ENCODE peak calls at places on chromosomes 2 and 18, in five cellular contexts. J, C, Z, V and N are unnamed samples.

GRCh38 chr2:74099835-74100234 is 47.9 kb downstream of the BOLA3 start:
- DNase-seq in J (no peak), C (no peak), Z (no peak), V (no peak), N (no peak)

GRCh38 chr2:158998486-158999248 is 30.2 kb downstream of the TANC1 start:
- DNase-seq in J (no peak), C (no peak), Z (peak; percentile 86), V (no peak), N (no peak)

GRCh38 chr18:79564441-79564840 is 115.2 kb upstream of the CTDP1 start:
- DNase-seq in J (no peak), C (no peak), Z (no peak), V (no peak), N (no peak)

GRCh38 chr2:10765461-10765860 is 44.0 kb downstream of the ATP6V1C2 start:
- DNase-seq in J (peak; percentile 42), C (no peak), Z (no peak), V (no peak), N (peak; percentile 41)

GRCh38 chr2:16608661-16609643 is 56.7 kb downstream of the CYRIA start:
- DNase-seq in J (peak; percentile 32), C (peak; percentile 99), Z (peak; percentile 67), V (peak; percentile 16), N (peak; percentile 80)

GRCh38 chr2:184326076-184326475 is 272.3 kb upstream of the ZNF804A start:
- DNase-seq in J (no peak), C (no peak), Z (no peak), V (no peak), N (no peak)

GRCh38 chr2:191165190-191165643 is 14.4 kb upstream of the STAT4 start:
- DNase-seq in J (peak; percentile 36), C (no peak), Z (peak; percentile 23), V (no peak), N (peak; percentile 20)

GRCh38 chr2:191299866-191300265 is 54.7 kb downstream of the MYO1B start:
- DNase-seq in J (no peak), C (no peak), Z (no peak), V (no peak), N (no peak)

GRCh38 chr2:48755473-48755872 is at the start of gene LHCGR:
- DNase-seq in J (no peak), C (peak; percentile 65), Z (no peak), V (no peak), N (no peak)

GRCh38 chr2:218876562-218877219 is 4.0 kb upstream of the WNT10A start:
- DNase-seq in J (peak; percentile 59), C (peak; percentile 90), Z (peak; percentile 82), V (peak; percentile 56), N (peak; percentile 57)

GRCh38 chr2:119679846-119680245 is 845 bp downstream of the TMEM177 start:
- DNase-seq in J (no peak), C (no peak), Z (no peak), V (no peak), N (no peak)

GRCh38 chr2:102463160-102463559 is 9.9 kb upstream of the SLC9A4 start:
- DNase-seq in J (no peak), C (no peak), Z (no peak), V (no peak), N (no peak)

GRCh38 chr18:49368876-49369440 is 91.5 kb downstream of the DYM start:
- DNase-seq in J (no peak), C (no peak), Z (peak; percentile 52), V (no peak), N (no peak)

GRCh38 chr2:156435392-156435724 is 821 bp upstream of the GPD2 start:
- DNase-seq in J (no peak), C (no peak), Z (no peak), V (no peak), N (no peak)

GRCh38 chr2:207078186-207078798 is 87.5 kb downstream of the KLF7 start:
- DNase-seq in J (no peak), C (no peak), Z (no peak), V (no peak), N (no peak)

GRCh38 chr2:201132518-201132917 is 16.6 kb downstream of the CFLAR start:
- DNase-seq in J (no peak), C (no peak), Z (no peak), V (no peak), N (no peak)

GRCh38 chr2:54629914-54630609 is 93.4 kb upstream of the EML6 start:
- DNase-seq in J (no peak), C (no peak), Z (peak; percentile 81), V (peak; percentile 40), N (no peak)

GRCh38 chr18:67517224-67517765 is 775 bp upstream of the DSEL start:
- DNase-seq in J (no peak), C (no peak), Z (no peak), V (no peak), N (no peak)

GRCh38 chr2:100178085-100178788 is 35.8 kb upstream of the AFF3 start:
- DNase-seq in J (peak; percentile 88), C (peak; percentile 79), Z (peak; percentile 55), V (peak; percentile 5), N (peak; percentile 78)

GRCh38 chr2:239636808-239637207 is 236.0 kb upstream of the HDAC4 start:
- DNase-seq in J (no peak), C (no peak), Z (no peak), V (no peak), N (no peak)

GRCh38 chr2:67839668-67840067 is 223.1 kb downstream of the C1D start:
- DNase-seq in J (no peak), C (no peak), Z (no peak), V (no peak), N (no peak)

GRCh38 chr2:7801212-7801611 is 880.6 kb upstream of the ID2 start:
- DNase-seq in J (no peak), C (no peak), Z (no peak), V (no peak), N (no peak)

GRCh38 chr2:62306751-62307468 is 111.0 kb downstream of the B3GNT2 start:
- DNase-seq in J (peak; percentile 48), C (no peak), Z (no peak), V (peak; percentile 95), N (no peak)

GRCh38 chr2:227824711-227825110 is 11.1 kb downstream of the CCL20 start:
- DNase-seq in J (no peak), C (no peak), Z (no peak), V (no peak), N (no peak)

GRCh38 chr2:144835634-144836351 is 315.9 kb upstream of the ZEB2 start:
- DNase-seq in J (peak; percentile 12), C (no peak), Z (no peak), V (no peak), N (no peak)

GRCh38 chr2:133286326-133286922 is 281.8 kb downstream of the NCKAP5 start:
- DNase-seq in J (no peak), C (no peak), Z (no peak), V (no peak), N (no peak)
- TF ChIP-seq SRF in J (no peak), C (no peak), Z (no peak), V (no peak), N (no peak)

GRCh38 chr2:204452464-204453023 is 92.7 kb upstream of the PARD3B start:
- DNase-seq in J (peak; percentile 23), C (no peak), Z (peak; percentile 74), V (no peak), N (peak; percentile 15)
- TF ChIP-seq SRF in J (no peak), C (no peak), Z (no peak), V (no peak), N (no peak)

GRCh38 chr2:237136824-237137223 is 51.1 kb downstream of the COPS8 start:
- DNase-seq in J (no peak), C (no peak), Z (no peak), V (no peak), N (no peak)

GRCh38 chr2:237134831-237135230 is 49.1 kb downstream of the COPS8 start:
- DNase-seq in J (no peak), C (no peak), Z (no peak), V (no peak), N (no peak)

GRCh38 chr2:237132799-237133198 is 47.1 kb downstream of the COPS8 start:
- DNase-seq in J (peak; percentile 37), C (peak; percentile 62), Z (peak; percentile 65), V (no peak), N (peak; percentile 15)

GRCh38 chr2:237131749-237132148 is 46.1 kb downstream of the COPS8 start:
- DNase-seq in J (no peak), C (no peak), Z (no peak), V (no peak), N (no peak)

GRCh38 chr2:237134321-237134720 is 48.6 kb downstream of the COPS8 start:
- DNase-seq in J (no peak), C (no peak), Z (no peak), V (no peak), N (no peak)
- TF ChIP-seq SRF in J (no peak), C (no peak), Z (no peak), V (no peak), N (no peak)

GRCh38 chr2:96097951-96098823 is 18.2 kb downstream of the ADRA2B start:
- DNase-seq in J (no peak), C (peak; percentile 41), Z (no peak), V (no peak), N (no peak)
- TF ChIP-seq SRF in J (no peak), C (no peak), Z (no peak), V (no peak), N (no peak)

GRCh38 chr18:55515946-55516710 is 71.9 kb downstream of the TCF4 start:
- DNase-seq in J (no peak), C (no peak), Z (no peak), V (no peak), N (no peak)

GRCh38 chr18:55517055-55517454 is 70.9 kb downstream of the TCF4 start:
- DNase-seq in J (no peak), C (no peak), Z (no peak), V (no peak), N (peak; percentile 17)

GRCh38 chr18:55523001-55523400 is 65.0 kb downstream of the TCF4 start:
- DNase-seq in J (no peak), C (no peak), Z (no peak), V (no peak), N (no peak)

GRCh38 chr18:55524353-55525123 is 63.5 kb downstream of the TCF4 start:
- DNase-seq in J (no peak), C (no peak), Z (no peak), V (no peak), N (no peak)

DNA sequence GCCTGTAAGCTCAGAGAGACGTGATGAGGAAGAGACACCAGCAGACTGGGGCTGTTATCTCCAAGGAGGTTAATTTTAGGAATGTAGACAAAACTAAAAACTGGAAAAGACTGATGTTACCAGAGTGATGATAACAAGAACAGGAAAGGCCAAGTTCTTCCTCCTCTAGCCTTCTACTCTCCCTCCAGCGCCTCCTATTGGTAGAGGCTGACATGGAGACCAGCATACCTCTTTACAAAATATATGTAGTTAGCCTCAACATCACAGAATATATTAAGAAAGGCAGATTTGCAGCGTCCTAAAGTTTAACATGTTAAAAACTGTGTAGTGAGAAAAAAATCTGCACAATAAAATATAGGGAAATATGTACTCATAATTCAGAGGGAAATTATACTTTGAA is 66.0 kb downstream of the TCF4 start:
- DNase-seq in J (no peak), C (peak; percentile 82), Z (no peak), V (no peak), N (peak; percentile 71)
- TF ChIP-seq SRF in J (no peak), C (no peak), Z (no peak), V (no peak), N (no peak)